ENCODE peak calls at places on chromosomes 16 and 17, in six cellular contexts. L, B, S, G, O and C are unnamed samples.

GRCh38 chr16:67268136-67268579 is 11.2 kb upstream of the PLEKHG4 start:
- DNase-seq in B (no peak), G (no peak), S (peak), L (peak), O (no peak), C (peak)

GRCh38 chr17:79224476-79224875 is 149.9 kb downstream of the ENGASE start:
- DNase-seq in S (no peak), G (no peak), O (no peak), B (no peak), L (no peak), C (no peak)

GRCh38 chr17:76213491-76213890 is 26.8 kb downstream of the RNF157 start:
- DNase-seq in B (no peak), O (no peak), G (no peak), L (no peak), S (no peak), C (no peak)

GRCh38 chr16:35146031-35146710 is 1686.8 kb downstream of the TP53TG3F start:
- DNase-seq in S (no peak), B (no peak), O (no peak), L (no peak), G (no peak), C (no peak)

GRCh38 chr17:47650525-47651522 is 1.1 kb downstream of the KPNB1 start:
- DNase-seq in O (peak), L (peak), B (peak), S (peak), G (peak), C (peak)

GRCh38 chr16:19711643-19712042 is 6.4 kb downstream of the KNOP1 start:
- DNase-seq in B (no peak), O (no peak), G (no peak), S (no peak), L (no peak), C (no peak)

GRCh38 chr16:81879625-81880024 is 100.5 kb downstream of the PLCG2 start:
- DNase-seq in L (no peak), B (peak), O (no peak), G (no peak), S (no peak), C (no peak)

GRCh38 chr17:64732336-64733006 is 70.4 kb upstream of the SMURF2 start:
- DNase-seq in S (no peak), G (no peak), B (no peak), O (no peak), L (peak), C (peak)

GRCh38 chr17:68658999-68659780 is 58.0 kb upstream of the FAM20A start:
- DNase-seq in S (no peak), B (no peak), O (no peak), L (no peak), G (no peak), C (no peak)

GRCh38 chr17:27296427-27296979 is 2.6 kb downstream of the WSB1 start:
- DNase-seq in B (no peak), S (no peak), L (peak), O (no peak), G (peak), C (peak)

GRCh38 chr17:57877803-57878202 is 28.0 kb upstream of the MRPS23 start:
- DNase-seq in G (no peak), O (no peak), L (no peak), B (no peak), S (no peak), C (no peak)

GRCh38 chr16:14306485-14307058 is 235.5 kb downstream of the MRTFB start:
- DNase-seq in B (no peak), L (no peak), S (no peak), G (no peak), O (no peak), C (no peak)